ENCODE peak calls at places on chromosomes 4 and X, in four cellular contexts. T is right lobe of liver, E is neural progenitor cell, N is H9. C is an unnamed sample.

GRCh38 chr4:184792950-184793555 is 32.7 kb downstream of the ACSL1 start:
- DNase-seq in T (no peak), E (no peak), N (no peak), C (no peak)

GRCh38 chr4:15144249-15144966 is 142.1 kb downstream of the CPEB2 start:
- DNase-seq in T (no peak), E (peak), N (no peak), C (no peak)

GRCh38 chr4:184824081-184824775 is 1.5 kb downstream of the ACSL1 start:
- DNase-seq in T (no peak), E (no peak), N (no peak), C (peak)

GRCh38 chr4:110850461-110851447 is 227.9 kb upstream of the PITX2 start:
- DNase-seq in T (no peak), E (peak), N (peak), C (no peak)

GRCh38 chrX:50697691-50698090 is 116.3 kb downstream of the SHROOM4 start:
- DNase-seq in T (no peak), E (no peak), N (no peak), C (no peak)

GRCh38 chrX:12153741-12154140 is 15.5 kb downstream of the FRMPD4 start:
- DNase-seq in T (no peak), E (no peak), N (no peak), C (no peak)

GRCh38 chr4:7779194-7779768 is 160.4 kb downstream of the AFAP1 start:
- DNase-seq in T (no peak), E (peak), N (no peak), C (no peak)

GRCh38 chrX:40897768-40898167 is 162.4 kb upstream of the MED14 start:
- DNase-seq in T (no peak), E (no peak), N (no peak), C (no peak)

GRCh38 chr4:2092653-2093000 is 33.5 kb downstream of the NAT8L start:
- DNase-seq in T (peak), E (peak), N (no peak), C (no peak)

GRCh38 chr4:2090642-2091041 is 31.5 kb downstream of the NAT8L start:
- DNase-seq in T (peak), E (no peak), N (no peak), C (no peak)

GRCh38 chr4:2094545-2094944 is 35.4 kb downstream of the NAT8L start:
- DNase-seq in T (peak), E (no peak), N (no peak), C (no peak)

GRCh38 chr4:2093265-2093664 is 34.1 kb downstream of the NAT8L start:
- DNase-seq in T (peak), E (no peak), N (no peak), C (no peak)

GRCh38 chr4:2091990-2092652 is 33.0 kb downstream of the NAT8L start:
- DNase-seq in T (peak), E (no peak), N (no peak), C (no peak)
- TF ChIP-seq CTCF in T (no peak), E (no peak), N (no peak), C (no peak)

GRCh38 chrX:43469391-43470054 is 186.6 kb upstream of the MAOA start:
- DNase-seq in T (no peak), E (no peak), N (no peak), C (peak)

DNA sequence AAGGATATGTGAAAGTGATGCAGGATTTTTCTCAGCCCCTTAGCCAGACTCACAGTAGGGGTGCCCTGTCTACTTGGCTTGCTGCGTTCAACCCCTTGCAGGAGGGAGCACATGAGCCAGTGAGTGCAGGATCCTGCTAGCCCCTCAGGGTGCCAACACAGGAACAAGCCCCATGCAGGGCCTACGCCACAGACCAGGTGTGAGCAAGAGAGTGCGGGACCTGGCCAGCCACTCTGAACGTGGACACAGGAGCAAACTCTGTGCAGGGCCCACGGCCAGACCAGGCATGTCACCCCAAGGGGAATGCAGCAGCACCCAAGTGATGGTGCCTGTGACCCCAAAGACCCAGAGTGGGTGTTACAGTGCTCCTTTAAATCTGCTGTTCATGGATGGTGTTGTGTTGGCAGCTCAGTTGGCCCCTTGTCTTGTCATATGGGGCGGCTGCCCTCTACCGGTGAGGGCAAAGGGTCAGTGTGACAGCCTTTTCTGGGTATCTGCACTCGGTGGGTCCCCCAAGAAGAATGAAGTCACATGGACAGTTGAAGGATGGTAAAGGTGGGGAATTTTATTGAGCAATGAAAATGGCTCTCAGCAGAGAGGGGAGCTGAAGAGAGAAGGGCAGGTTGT is 188.4 kb upstream of the MAOA start:
- DNase-seq in T (no peak), E (peak), N (peak), C (no peak)
- TF ChIP-seq CTCF in T (peak), E (peak), N (peak), C (no peak)

GRCh38 chr4:3676196-3676595 is 90.0 kb upstream of the ADRA2C start:
- DNase-seq in T (no peak), E (no peak), N (no peak), C (no peak)

GRCh38 chr4:3674479-3674851 is 91.7 kb upstream of the ADRA2C start:
- DNase-seq in T (no peak), E (no peak), N (no peak), C (no peak)

GRCh38 chr4:3676907-3677495 is 89.2 kb upstream of the ADRA2C start:
- DNase-seq in T (no peak), E (no peak), N (no peak), C (no peak)

GRCh38 chr4:3673716-3674478 is 92.3 kb upstream of the ADRA2C start:
- DNase-seq in T (no peak), E (no peak), N (no peak), C (no peak)

GRCh38 chr4:3675251-3676115 is 90.7 kb upstream of the ADRA2C start:
- DNase-seq in T (no peak), E (no peak), N (peak), C (no peak)
- TF ChIP-seq CTCF in T (no peak), E (no peak), N (peak), C (no peak)

GRCh38 chrX:47814853-47815252 is 21.8 kb upstream of the ZNF81 start:
- DNase-seq in T (no peak), E (peak), N (peak), C (no peak)
- TF ChIP-seq CTCF in T (no peak), E (no peak), N (peak), C (no peak)

GRCh38 chr4:64174247-64174882 is 234.9 kb downstream of the TECRL start:
- DNase-seq in T (no peak), E (no peak), N (no peak), C (no peak)
- TF ChIP-seq CTCF in T (no peak), E (peak), N (peak), C (no peak)

DNA sequence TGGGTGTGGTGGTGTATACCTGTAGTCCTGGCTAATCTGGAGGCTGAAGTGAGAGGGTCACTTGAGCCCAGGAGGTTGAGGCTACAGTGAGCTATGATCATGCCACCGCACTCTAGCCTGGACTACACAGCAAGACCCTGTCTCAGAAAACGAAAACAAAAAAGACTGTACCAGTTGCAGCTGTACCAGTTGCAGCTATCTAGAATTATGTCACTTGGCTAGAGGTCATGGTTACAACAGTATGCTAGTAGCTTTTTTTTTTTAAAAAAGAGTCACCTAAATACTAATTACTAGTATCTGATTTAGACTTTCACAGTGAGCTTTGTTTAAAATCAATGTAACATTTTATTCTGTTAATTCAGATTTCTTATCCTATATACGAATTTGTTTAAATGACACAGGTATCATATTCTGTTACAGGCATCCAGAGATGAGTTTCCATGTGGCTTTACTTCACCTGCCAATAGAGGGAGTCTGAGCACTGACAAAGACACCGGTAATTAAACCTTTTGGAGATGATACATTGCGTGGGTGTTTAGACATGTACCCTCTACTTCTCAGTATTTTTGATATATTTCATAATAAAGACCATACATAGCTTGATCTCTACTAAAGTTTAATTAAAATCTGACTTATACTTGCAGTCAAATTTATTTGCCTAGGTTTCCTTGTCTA is 100.2 kb upstream of the IL13RA1 start:
- DNase-seq in T (no peak), E (no peak), N (no peak), C (peak)
- TF ChIP-seq CTCF in T (peak), E (peak), N (peak), C (peak)

DNA sequence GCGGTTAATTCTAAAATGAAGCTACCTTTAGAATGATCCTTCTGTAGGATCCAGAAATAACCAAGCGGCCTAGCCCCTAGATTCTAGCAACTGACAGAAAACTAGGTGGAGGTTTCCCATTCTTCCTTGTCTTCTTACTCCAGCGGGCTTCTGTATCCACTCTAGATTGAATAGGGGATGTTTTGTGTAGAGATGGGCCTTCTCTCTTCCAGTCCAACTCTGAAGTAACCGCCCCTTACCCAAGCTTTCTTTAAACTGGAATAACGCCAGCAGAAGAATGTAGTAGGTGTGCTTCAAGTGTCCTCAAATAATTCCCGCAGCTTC is 386 bp upstream of the TMEM184C start:
- DNase-seq in T (no peak), E (no peak), N (no peak), C (peak)
- TF ChIP-seq CTCF in T (no peak), E (no peak), N (no peak), C (no peak)

C was measured in GM13977.